ENCODE peak calls at places on chromosomes 11 and 22, in nine cellular contexts. V is neural progenitor cell, A is stomach, L is adipocyte, G is heart right ventricle, K is small intestine, R is mesendoderm, X is tibial nerve, M is IMR-90. E is an unnamed sample.
A peak's percentile ranks its signal among the peaks of the same experiment; 100 is the strongest.

GRCh38 chr22:24321999-24322398 is 51.4 kb downstream of the SPECC1L start:
- DNase-seq in V (no peak), A (no peak), L (no peak), G (no peak), K (no peak), R (no peak), X (no peak), M (no peak), E (no peak)

GRCh38 chr22:39612811-39613548 is 42.4 kb downstream of the CACNA1I start:
- DNase-seq in V (no peak), A (no peak), L (no peak), G (no peak), K (no peak), R (no peak), X (no peak), M (no peak), E (peak; percentile 21)

GRCh38 chr11:101870510-101870909 is 44.3 kb upstream of the CEP126 start:
- DNase-seq in V (no peak), A (no peak), L (peak; percentile 79), G (no peak), K (peak; percentile 90), R (no peak), X (no peak), M (peak; percentile 87), E (no peak)

GRCh38 chr11:66934971-66935779 is 23.0 kb downstream of the PC start:
- DNase-seq in V (no peak), A (no peak), L (peak; percentile 73), G (no peak), K (no peak), R (no peak), X (no peak), M (peak; percentile 73), E (no peak)

GRCh38 chr22:43185860-43186261 is 1.1 kb downstream of the TTLL12 start:
- DNase-seq in V (peak; percentile 34), A (peak; percentile 87), L (peak; percentile 48), G (peak; percentile 62), K (peak; percentile 78), R (peak; percentile 14), X (peak; percentile 52), M (peak; percentile 23), E (no peak)

GRCh38 chr22:22979954-22980353 is 90.4 kb upstream of the GNAZ start:
- DNase-seq in V (no peak), A (no peak), L (no peak), G (no peak), K (no peak), R (no peak), X (no peak), M (no peak), E (no peak)

GRCh38 chr22:32531955-32532818 is 57.6 kb downstream of the FBXO7 start:
- DNase-seq in V (peak; percentile 63), A (peak; percentile 56), L (peak; percentile 95), G (peak; percentile 92), K (peak; percentile 18), R (peak; percentile 96), X (no peak), M (peak; percentile 93), E (no peak)

GRCh38 chr11:68751331-68751856 is at the start of gene TESMIN:
- DNase-seq in V (peak; percentile 94), A (peak; percentile 95), L (peak; percentile 66), G (peak; percentile 89), K (peak; percentile 90), R (peak; percentile 95), X (peak; percentile 74), M (peak; percentile 46), E (peak; percentile 91)

GRCh38 chr11:33723238-33723881 is 12.9 kb downstream of the CD59 start:
- DNase-seq in V (no peak), A (no peak), L (peak; percentile 79), G (no peak), K (no peak), R (peak; percentile 92), X (no peak), M (peak; percentile 96), E (no peak)
- H3K4me3 ChIP-seq in V (no peak overlapping the region), A (no peak overlapping the region), L (peak overlapping the region; percentile 50), G (no peak overlapping the region), K (no peak overlapping the region), R (no peak overlapping the region), X (no peak overlapping the region), M (no peak overlapping the region), E (no peak overlapping the region)

DNA sequence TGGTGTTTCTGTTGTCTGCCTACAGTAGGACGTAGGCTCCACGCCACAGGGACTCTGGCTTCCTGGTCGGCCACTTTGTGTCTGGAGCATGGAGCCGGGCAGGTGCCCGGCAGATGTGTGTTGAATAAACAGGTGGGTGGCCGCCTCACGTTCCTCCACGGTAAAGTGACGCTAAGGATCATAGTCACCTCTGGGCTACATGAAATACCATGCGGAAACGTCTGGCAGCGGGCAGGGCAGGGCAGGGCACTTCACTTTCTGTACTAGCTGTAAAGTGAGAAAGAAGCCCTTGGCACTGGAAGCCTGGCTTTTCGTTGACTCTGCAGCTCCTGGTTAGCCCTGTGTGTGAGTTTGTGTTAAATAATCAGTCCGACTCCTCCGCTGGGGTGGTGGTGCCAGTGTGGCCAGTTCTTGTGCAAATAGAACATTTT is 52.4 kb downstream of the MCM5 start:
- DNase-seq in V (no peak), A (peak; percentile 86), L (no peak), G (no peak), K (peak; percentile 81), R (no peak), X (no peak), M (no peak), E (no peak)
- H3K4me1 ChIP-seq in V (peaks cover 9% of the 10 kb centered on the region), A (peaks cover 24% of the 10 kb centered on the region), L (no peaks in the 10 kb centered on the region), G (no peaks in the 10 kb centered on the region), K (no peaks in the 10 kb centered on the region), R (no peaks in the 10 kb centered on the region), X (no peaks in the 10 kb centered on the region), M (peaks cover 12% of the 10 kb centered on the region), E (no peaks in the 10 kb centered on the region)

DNA sequence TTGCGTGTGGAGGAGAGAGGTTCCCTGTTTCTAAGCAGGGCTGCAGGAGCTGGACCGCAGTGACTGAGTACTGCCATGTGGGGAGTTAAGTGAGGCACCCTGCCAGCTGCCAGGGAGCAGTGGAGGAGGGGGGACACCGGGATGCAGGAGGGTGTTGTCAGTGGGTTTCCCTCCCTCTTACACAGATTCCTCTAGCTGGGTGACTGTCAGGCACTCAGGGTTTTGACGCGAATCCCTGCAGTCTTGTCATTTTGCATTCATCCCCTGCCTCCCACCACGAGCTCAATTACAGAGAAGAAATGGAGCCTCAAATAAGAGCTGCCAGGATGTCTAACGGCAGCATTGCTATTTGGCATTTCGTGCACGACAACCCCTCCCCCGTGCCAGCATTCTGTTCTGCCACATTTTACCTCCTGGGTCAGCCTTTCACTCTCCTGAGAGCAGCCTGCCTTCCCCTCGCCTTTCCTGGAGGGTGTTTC is 119.9 kb upstream of the SORL1-AS1 start:
- DNase-seq in V (no peak), A (no peak), L (no peak), G (no peak), K (no peak), R (no peak), X (no peak), M (no peak), E (no peak)
- H3K36me3 ChIP-seq in V (no peaks in the 10 kb centered on the region), A (peaks cover 15% of the 10 kb centered on the region), L (no peaks in the 10 kb centered on the region), G (no peaks in the 10 kb centered on the region), K (no peaks in the 10 kb centered on the region), R (peaks cover 2% of the 10 kb centered on the region), X (no peaks in the 10 kb centered on the region), M (no peaks in the 10 kb centered on the region), E (peaks cover 80% of the 10 kb centered on the region)

GRCh38 chr11:47161890-47162289 is 14.8 kb downstream of the ARFGAP2 start:
- DNase-seq in V (no peak), A (no peak), L (no peak), G (no peak), K (no peak), R (no peak), X (no peak), M (peak; percentile 45), E (no peak)
- H3K4me3 ChIP-seq in V (no peak overlapping the region), A (no peak overlapping the region), L (no peak overlapping the region), G (no peak overlapping the region), K (no peak overlapping the region), R (no peak overlapping the region), X (no peak overlapping the region), M (no peak overlapping the region), E (no peak overlapping the region)

GRCh38 chr22:36258750-36259619 is 6.1 kb downstream of the APOL1 start:
- DNase-seq in V (peak; percentile 85), A (no peak), L (peak; percentile 40), G (peak; percentile 46), K (no peak), R (peak; percentile 84), X (no peak), M (peak; percentile 64), E (no peak)

GRCh38 chr22:36253523-36254490 is 874 bp downstream of the APOL1 start:
- DNase-seq in V (no peak), A (peak; percentile 68), L (peak; percentile 49), G (no peak), K (peak; percentile 30), R (no peak), X (peak; percentile 68), M (no peak), E (no peak)

GRCh38 chr22:36257308-36257707 is 4.4 kb downstream of the APOL1 start:
- DNase-seq in V (no peak), A (no peak), L (no peak), G (no peak), K (no peak), R (no peak), X (no peak), M (no peak), E (no peak)

GRCh38 chr22:36256474-36256873 is 3.5 kb downstream of the APOL1 start:
- DNase-seq in V (no peak), A (no peak), L (no peak), G (no peak), K (no peak), R (no peak), X (no peak), M (peak; percentile 55), E (no peak)

GRCh38 chr22:36257948-36258674 is 5.2 kb downstream of the APOL1 start:
- DNase-seq in V (no peak), A (no peak), L (no peak), G (no peak), K (no peak), R (no peak), X (no peak), M (no peak), E (no peak)
- H3K4me1 ChIP-seq in V (peaks cover 42% of the 10 kb centered on the region), A (peaks cover 64% of the 10 kb centered on the region), L (peaks cover 51% of the 10 kb centered on the region), G (peaks cover 27% of the 10 kb centered on the region), K (peaks cover 2% of the 10 kb centered on the region), R (peaks cover 11% of the 10 kb centered on the region), X (no peaks in the 10 kb centered on the region), M (peaks cover 7% of the 10 kb centered on the region), E (peaks cover 37% of the 10 kb centered on the region)

GRCh38 chr11:112651345-112651744 is 309.9 kb upstream of the NCAM1 start:
- DNase-seq in V (no peak), A (no peak), L (no peak), G (no peak), K (no peak), R (no peak), X (no peak), M (no peak), E (no peak)
- H3K36me3 ChIP-seq in V (no peaks in the 10 kb centered on the region), A (no peaks in the 10 kb centered on the region), L (no peaks in the 10 kb centered on the region), G (no peaks in the 10 kb centered on the region), K (no peaks in the 10 kb centered on the region), R (no peaks in the 10 kb centered on the region), X (no peaks in the 10 kb centered on the region), M (no peaks in the 10 kb centered on the region), E (no peaks in the 10 kb centered on the region)

E was measured in CD8-positive, alpha-beta T cell.